ENCODE peak calls at places on chromosomes 6 and 20, in nine cellular contexts. T is cardiac muscle cell; D is CD8-positive, alpha-beta T cell; N is HCT116; Z is left ventricle myocardium inferior; L is uterus; Q is Caco-2; X is astrocyte; E is A549. J is an unnamed sample.

GRCh38 chr6:209432-210103 is 82.7 kb upstream of the DUSP22 start:
- DNase-seq in T (no peak), D (peak; percentile 44), N (no peak), Z (no peak), L (no peak), Q (no peak), X (no peak), E (no peak), J (no peak)

GRCh38 chr20:34951652-34952051 is 4.0 kb downstream of the GSS start:
- DNase-seq in T (no peak), D (no peak), N (no peak), Z (peak; percentile 36), L (no peak), Q (no peak), X (no peak), E (no peak), J (no peak)

GRCh38 chr6:85078071-85078470 is 313.7 kb upstream of the TBX18 start:
- DNase-seq in T (peak; percentile 83), D (no peak), N (peak; percentile 26), Z (no peak), L (no peak), Q (no peak), X (peak; percentile 86), E (peak; percentile 23), J (no peak)

GRCh38 chr20:50224553-50225255 is 34.1 kb downstream of the CEBPB start:
- DNase-seq in T (peak; percentile 95), D (no peak), N (no peak), Z (peak; percentile 61), L (peak; percentile 91), Q (no peak), X (peak; percentile 95), E (no peak), J (no peak)

GRCh38 chr6:97669191-97669651 is 386.2 kb upstream of the MMS22L start:
- DNase-seq in T (peak; percentile 0), D (no peak), N (no peak), Z (peak; percentile 18), L (no peak), Q (no peak), X (peak; percentile 52), E (no peak), J (no peak)

GRCh38 chr6:117449549-117450439 is 24.1 kb upstream of the ROS1 start:
- DNase-seq in T (peak; percentile 89), D (peak; percentile 67), N (peak; percentile 56), Z (no peak), L (peak; percentile 53), Q (peak; percentile 44), X (peak; percentile 69), E (peak; percentile 77), J (peak; percentile 31)

GRCh38 chr6:40485300-40485699 is 101.9 kb downstream of the LRFN2 start:
- DNase-seq in T (no peak), D (no peak), N (no peak), Z (no peak), L (no peak), Q (no peak), X (no peak), E (no peak), J (no peak)

GRCh38 chr6:79440590-79440989 is 96.6 kb downstream of the LCA5 start:
- DNase-seq in T (no peak), D (no peak), N (no peak), Z (no peak), L (no peak), Q (no peak), X (no peak), E (no peak), J (no peak)

DNA sequence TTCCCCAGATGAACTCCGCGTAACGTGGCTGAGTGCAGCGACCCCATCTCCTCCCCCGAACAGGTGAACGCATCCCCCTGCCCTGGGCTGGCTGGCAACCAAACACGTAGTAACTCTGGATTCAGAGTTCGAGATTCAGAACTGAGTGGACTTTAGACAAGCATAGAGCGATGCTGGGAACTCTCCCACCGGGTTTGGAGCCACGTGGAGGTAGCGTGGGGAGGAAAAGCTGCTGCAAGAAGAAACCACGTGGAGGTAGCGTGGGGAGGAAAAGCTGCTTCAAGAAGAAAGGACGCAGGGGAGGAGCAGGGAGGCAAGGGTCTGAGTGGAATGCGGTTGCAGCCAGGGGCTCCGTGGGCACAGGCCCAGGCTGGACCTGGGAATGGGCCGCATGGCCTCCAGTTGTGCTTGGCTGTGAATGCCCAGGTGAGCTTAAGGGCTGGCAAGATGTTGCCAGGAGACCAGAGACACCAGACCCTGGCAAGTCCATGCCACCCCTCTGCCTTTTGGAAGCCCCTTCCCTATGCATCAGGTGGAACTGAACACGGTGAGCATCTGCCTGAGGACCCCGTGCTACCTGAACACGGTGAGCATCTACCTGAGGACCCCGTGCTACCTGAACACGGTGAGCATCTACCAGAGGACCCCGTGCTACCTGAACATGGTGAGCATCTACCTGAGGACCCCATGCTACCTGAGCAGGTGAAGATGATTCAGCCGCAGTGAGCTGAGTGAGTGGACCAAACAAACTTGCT is 118.0 kb upstream of the FRMD1 start:
- DNase-seq in T (no peak), D (no peak), N (no peak), Z (no peak), L (peak; percentile 12), Q (peak; percentile 16), X (no peak), E (no peak), J (no peak)
- H3K9me3 ChIP-seq in T (no peaks in the 10 kb centered on the region), D (no peaks in the 10 kb centered on the region), N (no peaks in the 10 kb centered on the region), Z (no peaks in the 10 kb centered on the region), L (no peaks in the 10 kb centered on the region), Q (no peaks in the 10 kb centered on the region), X (no peaks in the 10 kb centered on the region), E (no peaks in the 10 kb centered on the region), J (no peaks in the 10 kb centered on the region)

GRCh38 chr6:28737750-28738395 is 185.9 kb downstream of the TRIM27 start:
- DNase-seq in T (no peak), D (no peak), N (no peak), Z (no peak), L (no peak), Q (peak; percentile 44), X (no peak), E (no peak), J (no peak)

GRCh38 chr6:28736121-28736520 is 187.7 kb downstream of the TRIM27 start:
- DNase-seq in T (no peak), D (no peak), N (no peak), Z (no peak), L (no peak), Q (no peak), X (no peak), E (no peak), J (no peak)

GRCh38 chr6:28738396-28738765 is 185.4 kb downstream of the TRIM27 start:
- DNase-seq in T (no peak), D (no peak), N (no peak), Z (no peak), L (no peak), Q (no peak), X (no peak), E (no peak), J (no peak)

GRCh38 chr6:28732052-28732451 is 191.7 kb downstream of the TRIM27 start:
- DNase-seq in T (no peak), D (no peak), N (no peak), Z (no peak), L (no peak), Q (no peak), X (no peak), E (no peak), J (no peak)

DNA sequence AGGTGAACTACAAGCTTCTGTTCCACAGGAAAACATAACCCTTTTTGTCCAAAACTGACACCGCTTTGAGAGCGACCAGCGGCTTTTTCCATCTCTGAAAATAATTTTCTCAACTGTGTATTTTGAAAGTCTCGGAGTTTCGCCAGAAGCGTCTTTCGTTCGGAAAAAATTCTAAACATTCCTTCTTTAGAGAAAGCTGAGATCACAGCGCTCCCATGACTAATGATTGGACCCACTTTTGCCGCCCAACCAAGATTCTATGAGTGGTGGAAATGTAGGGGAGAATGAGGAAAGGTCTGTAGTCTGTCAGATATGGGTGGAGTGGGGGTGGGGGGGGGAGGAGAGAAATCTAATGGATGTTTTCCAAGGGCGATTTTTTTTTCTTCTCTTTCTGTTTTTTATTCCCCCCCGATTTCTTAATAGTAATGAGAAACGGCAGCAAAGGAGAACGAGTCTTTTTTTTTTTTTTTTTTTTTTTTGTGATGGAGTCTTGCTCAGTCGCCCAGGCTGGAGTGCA is 189.3 kb downstream of the TRIM27 start:
- DNase-seq in T (no peak), D (no peak), N (no peak), Z (no peak), L (no peak), Q (no peak), X (no peak), E (no peak), J (no peak)
- H3K9me3 ChIP-seq in T (no peaks in the 10 kb centered on the region), D (peaks cover 13% of the 10 kb centered on the region), N (no peaks in the 10 kb centered on the region), Z (peaks cover 11% of the 10 kb centered on the region), L (no peaks in the 10 kb centered on the region), Q (no peaks in the 10 kb centered on the region), X (peaks cover 4% of the 10 kb centered on the region), E (no peaks in the 10 kb centered on the region), J (no peaks in the 10 kb centered on the region)

DNA sequence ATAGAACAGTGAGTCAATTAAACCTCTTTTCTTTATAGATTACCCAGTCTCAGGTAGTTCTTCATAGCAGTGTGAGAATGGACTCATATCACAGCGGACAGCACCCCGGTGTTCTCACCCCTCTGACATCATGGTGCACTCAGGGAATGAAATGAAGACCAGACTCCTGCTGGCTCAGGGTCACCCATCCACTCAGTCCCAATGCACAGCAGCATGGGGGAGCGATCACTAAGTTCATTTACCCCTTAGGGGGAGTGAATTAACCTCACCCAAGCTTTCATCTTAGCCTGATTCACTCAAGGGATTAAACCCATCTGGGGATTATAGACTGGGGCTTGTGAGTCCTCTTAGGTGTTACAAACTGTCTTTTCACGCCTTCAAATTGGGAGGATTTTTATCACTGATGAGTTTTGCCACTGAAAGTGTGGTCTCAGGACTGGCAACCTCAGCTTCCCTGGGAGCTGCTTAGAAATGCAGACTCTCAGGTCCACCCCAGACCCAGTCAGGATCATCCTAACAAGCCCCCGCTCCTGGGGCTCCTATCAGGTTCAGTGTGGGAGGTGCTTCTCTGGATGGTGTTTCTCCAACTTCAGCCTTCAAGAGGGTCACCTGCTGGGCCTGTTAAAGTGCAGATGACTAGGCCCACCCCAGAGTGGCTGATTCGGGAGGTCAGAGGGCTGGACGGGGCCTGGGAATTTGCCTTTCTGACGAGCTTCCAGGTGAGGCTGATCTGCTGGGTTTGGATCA is 44.3 kb upstream of the FRMD1 start:
- DNase-seq in T (no peak), D (no peak), N (no peak), Z (no peak), L (peak; percentile 4), Q (no peak), X (no peak), E (no peak), J (no peak)
- H3K9me3 ChIP-seq in T (no peaks in the 10 kb centered on the region), D (no peaks in the 10 kb centered on the region), N (no peaks in the 10 kb centered on the region), Z (no peaks in the 10 kb centered on the region), L (no peaks in the 10 kb centered on the region), Q (no peaks in the 10 kb centered on the region), X (no peaks in the 10 kb centered on the region), E (no peaks in the 10 kb centered on the region), J (no peaks in the 10 kb centered on the region)

GRCh38 chr20:19328676-19329075 is 116.2 kb downstream of the SLC24A3 start:
- DNase-seq in T (no peak), D (no peak), N (no peak), Z (no peak), L (no peak), Q (no peak), X (no peak), E (no peak), J (no peak)
- H3K9me3 ChIP-seq in T (no peaks in the 10 kb centered on the region), D (no peaks in the 10 kb centered on the region), N (peaks cover 3% of the 10 kb centered on the region), Z (no peaks in the 10 kb centered on the region), L (no peaks in the 10 kb centered on the region), Q (no peaks in the 10 kb centered on the region), X (no peaks in the 10 kb centered on the region), E (no peaks in the 10 kb centered on the region), J (no peaks in the 10 kb centered on the region)

J was measured in prostate gland.